ENCODE peak calls at places on chromosomes 12 and 14, in six cellular contexts. O is dorsolateral prefrontal cortex; A is GM23248; V is PC-3; E is CD4-positive, alpha-beta T cell; R is CD8-positive, alpha-beta T cell. P is an unnamed sample.

GRCh38 chr12:44317651-44318126 is 481.8 kb downstream of the TMEM117 start:
- DNase-seq in O (no peak), A (peak; percentile 60), V (peak; percentile 57), E (no peak), R (no peak), P (no peak)

GRCh38 chr14:72416892-72417291 is 477.0 kb downstream of the DPF3 start:
- DNase-seq in O (no peak), A (no peak), V (peak; percentile 47), E (no peak), R (no peak), P (no peak)

GRCh38 chr14:79732911-79733310 is 478.4 kb downstream of the DIO2 start:
- DNase-seq in O (no peak), A (peak; percentile 16), V (no peak), E (no peak), R (no peak), P (no peak)

GRCh38 chr14:42950363-42950762 is 1343.7 kb downstream of the LRFN5 start:
- DNase-seq in O (no peak), A (no peak), V (no peak), E (no peak), R (no peak), P (no peak)

GRCh38 chr12:57390174-57390573 is 40.7 kb downstream of the R3HDM2 start:
- DNase-seq in O (no peak), A (no peak), V (no peak), E (no peak), R (no peak), P (no peak)

GRCh38 chr12:40569626-40570179 is 122.5 kb upstream of the CNTN1 start:
- DNase-seq in O (no peak), A (peak; percentile 45), V (peak; percentile 1), E (no peak), R (no peak), P (no peak)

GRCh38 chr14:77186911-77187648 is 5.5 kb downstream of the TMEM63C start:
- DNase-seq in O (no peak), A (peak; percentile 54), V (peak; percentile 65), E (no peak), R (no peak), P (no peak)

GRCh38 chr12:43764528-43764927 is 5.8 kb downstream of the IRAK4 start:
- DNase-seq in O (no peak), A (no peak), V (no peak), E (no peak), R (no peak), P (no peak)

GRCh38 chr12:114668905-114669304 is 15.1 kb downstream of the TBX3 start:
- DNase-seq in O (no peak), A (peak; percentile 40), V (peak; percentile 39), E (no peak), R (no peak), P (no peak)

GRCh38 chr12:116273813-116274551 is 3.5 kb downstream of the MED13L start:
- DNase-seq in O (no peak), A (no peak), V (no peak), E (no peak), R (no peak), P (no peak)

GRCh38 chr14:100304825-100305445 is 1.3 kb downstream of the SLC25A29 start:
- DNase-seq in O (no peak), A (peak; percentile 59), V (peak; percentile 48), E (no peak), R (peak; percentile 37), P (peak; percentile 77)

GRCh38 chr14:68282479-68283377 is 463.1 kb downstream of the RAD51B start:
- DNase-seq in O (no peak), A (no peak), V (no peak), E (no peak), R (peak; percentile 25), P (no peak)

GRCh38 chr14:30230719-30231118 is 303.1 kb upstream of the PRKD1 start:
- DNase-seq in O (no peak), A (no peak), V (no peak), E (no peak), R (no peak), P (no peak)

GRCh38 chr12:132986885-132987225 is 688 bp downstream of the ZNF26 start:
- DNase-seq in O (no peak), A (peak; percentile 69), V (peak; percentile 21), E (peak; percentile 0), R (no peak), P (no peak)

GRCh38 chr12:5779401-5779800 is 165.7 kb downstream of the ANO2 start:
- DNase-seq in O (no peak), A (no peak), V (no peak), E (no peak), R (no peak), P (no peak)

GRCh38 chr12:9872743-9873142 is 3.6 kb upstream of the CLEC2B start:
- DNase-seq in O (no peak), A (no peak), V (no peak), E (no peak), R (no peak), P (no peak)

GRCh38 chr12:27549231-27549800 is 25.3 kb downstream of the PPFIBP1 start:
- DNase-seq in O (no peak), A (peak; percentile 94), V (peak; percentile 97), E (no peak), R (no peak), P (no peak)

GRCh38 chr12:84069079-84069661 is 843.4 kb downstream of the SLC6A15 start:
- DNase-seq in O (no peak), A (peak; percentile 30), V (no peak), E (no peak), R (no peak), P (no peak)

GRCh38 chr12:6463211-6463610 is 7.3 kb downstream of the VAMP1 start:
- DNase-seq in O (no peak), A (no peak), V (no peak), E (no peak), R (peak; percentile 45), P (no peak)

GRCh38 chr12:7403466-7403865 is 40.5 kb downstream of the CD163L1 start:
- DNase-seq in O (no peak), A (peak; percentile 1), V (no peak), E (no peak), R (no peak), P (no peak)

GRCh38 chr12:104957388-104958008 is 592 bp downstream of the SLC41A2 start:
- DNase-seq in O (no peak), A (peak; percentile 55), V (peak; percentile 44), E (peak; percentile 20), R (peak; percentile 38), P (no peak)

GRCh38 chr12:53638057-53638456 is 11.9 kb upstream of the ATF7 start:
- DNase-seq in O (no peak), A (no peak), V (no peak), E (no peak), R (no peak), P (no peak)

GRCh38 chr12:111753144-111753881 is 13.4 kb upstream of the ALDH2 start:
- DNase-seq in O (peak; percentile 76), A (peak; percentile 64), V (peak; percentile 48), E (no peak), R (no peak), P (peak; percentile 59)

GRCh38 chr14:67562025-67562775 is 29.1 kb downstream of the PLEKHH1 start:
- DNase-seq in O (peak; percentile 30), A (no peak), V (no peak), E (no peak), R (no peak), P (no peak)

GRCh38 chr12:100234591-100235304 is 32.1 kb downstream of the DEPDC4 start:
- DNase-seq in O (no peak), A (peak; percentile 76), V (peak; percentile 81), E (no peak), R (peak; percentile 5), P (no peak)

GRCh38 chr14:106209745-106210144 is 683.4 kb downstream of the TMEM121 start:
- DNase-seq in O (no peak), A (no peak), V (no peak), E (peak; percentile 57), R (peak; percentile 56), P (no peak)

GRCh38 chr12:95763809-95764253 is 26.7 kb downstream of the NTN4 start:
- DNase-seq in O (no peak), A (peak; percentile 86), V (peak; percentile 96), E (no peak), R (no peak), P (no peak)

GRCh38 chr14:97218713-97219355 is 421.7 kb downstream of the VRK1 start:
- DNase-seq in O (peak; percentile 51), A (peak; percentile 12), V (no peak), E (no peak), R (peak; percentile 29), P (no peak)

GRCh38 chr14:103401223-103402214 is 16.3 kb downstream of the MARK3 start:
- DNase-seq in O (no peak), A (peak; percentile 91), V (peak; percentile 40), E (no peak), R (no peak), P (no peak)

GRCh38 chr14:104195854-104196253 is 57.5 kb downstream of the KIF26A start:
- DNase-seq in O (no peak), A (no peak), V (no peak), E (no peak), R (no peak), P (no peak)

GRCh38 chr14:104238424-104239184 is 100.2 kb downstream of the KIF26A start:
- DNase-seq in O (no peak), A (no peak), V (no peak), E (no peak), R (no peak), P (no peak)

GRCh38 chr12:91317324-91317723 is 134.7 kb upstream of the DCN start:
- DNase-seq in O (no peak), A (no peak), V (no peak), E (no peak), R (no peak), P (no peak)
- H3K27ac ChIP-seq in O (no peak overlapping the region), A (peak overlapping the region; percentile 2), V (no peak overlapping the region), E (no peak overlapping the region), R (no peak overlapping the region), P (no peak overlapping the region)

GRCh38 chr14:85191986-85192385 is 338.0 kb upstream of the FLRT2 start:
- DNase-seq in O (no peak), A (no peak), V (no peak), E (no peak), R (no peak), P (no peak)
- H3K27ac ChIP-seq in O (no peak overlapping the region), A (no peak overlapping the region), V (no peak overlapping the region), E (no peak overlapping the region), R (no peak overlapping the region), P (no peak overlapping the region)

DNA sequence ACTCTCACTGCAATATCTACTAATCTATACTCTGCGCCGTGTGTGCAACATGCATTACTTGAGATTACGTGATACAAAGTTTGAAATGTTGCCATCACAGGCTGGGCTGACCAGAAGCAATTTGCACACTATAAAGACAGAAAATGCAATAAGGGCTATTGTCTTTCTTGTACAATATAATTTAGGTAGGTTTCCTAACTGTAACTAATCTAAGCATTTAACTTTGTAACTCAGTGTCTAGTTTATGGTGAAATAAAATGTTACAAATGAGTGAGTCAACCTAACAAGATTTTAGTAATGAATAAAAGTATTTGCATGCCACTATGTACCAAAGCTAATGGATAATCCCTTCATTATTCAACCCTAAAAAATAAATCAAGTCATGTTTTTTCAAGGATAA is 57.8 kb downstream of the LRP6 start:
- DNase-seq in O (no peak), A (peak; percentile 15), V (no peak), E (no peak), R (no peak), P (no peak)
- H3K27ac ChIP-seq in O (no peak overlapping the region), A (no peak overlapping the region), V (no peak overlapping the region), E (no peak overlapping the region), R (no peak overlapping the region), P (no peak overlapping the region)

GRCh38 chr12:2212971-2213869 is 160.4 kb downstream of the CACNA1C start:
- DNase-seq in O (no peak), A (no peak), V (no peak), E (no peak), R (no peak), P (no peak)
- H3K27ac ChIP-seq in O (peak overlapping the region; percentile 82), A (no peak overlapping the region), V (no peak overlapping the region), E (no peak overlapping the region), R (no peak overlapping the region), P (no peak overlapping the region)

P was measured in lung.